ENCODE peak calls at places on chromosome 4, in ten cellular contexts. One of them, this sample, is unnamed.

GRCh38 chr4:5357863-5358262 is 306.6 kb downstream of the STK32B start:
- DNase-seq in mucosa of gallbladder: no peak
- DNase-seq in activated T-cell treated with anti-CD3 and anti-CD28 coated beads for 48 hours: no peak
- DNase-seq in anterior cingulate cortex: no peak
- DNase-seq in adipocyte: no peak
- DNase-seq in NCI-H1694: no peak
- DNase-seq in cortex of kidney: no peak
- DNase-seq in activated CD4-positive, alpha-beta T cell treated with anti-CD3 and anti-CD28 coated beads, Interleukin-2, amount 10 ng/mL, durations not matched to agents 7 days and 5 days: no peak
- DNase-seq in WERI-Rb-1: no peak
- DNase-seq in mesendoderm: no peak
- DNase-seq in this sample: no peak

GRCh38 chr4:159047478-159048165 is 55.3 kb upstream of the RAPGEF2 start:
- DNase-seq in mucosa of gallbladder: no peak
- DNase-seq in activated T-cell treated with anti-CD3 and anti-CD28 coated beads for 48 hours: no peak
- DNase-seq in anterior cingulate cortex: no peak
- DNase-seq in adipocyte: peak; percentile 11
- DNase-seq in NCI-H1694: no peak
- DNase-seq in cortex of kidney: no peak
- DNase-seq in activated CD4-positive, alpha-beta T cell treated with anti-CD3 and anti-CD28 coated beads, Interleukin-2, amount 10 ng/mL, durations not matched to agents 7 days and 5 days: peak; percentile 16
- DNase-seq in WERI-Rb-1: no peak
- DNase-seq in mesendoderm: peak; percentile 29
- DNase-seq in this sample: no peak

GRCh38 chr4:169307581-169307980 is 36.8 kb upstream of the SH3RF1 start:
- DNase-seq in mucosa of gallbladder: no peak
- DNase-seq in activated T-cell treated with anti-CD3 and anti-CD28 coated beads for 48 hours: no peak
- DNase-seq in anterior cingulate cortex: no peak
- DNase-seq in adipocyte: no peak
- DNase-seq in NCI-H1694: no peak
- DNase-seq in cortex of kidney: no peak
- DNase-seq in activated CD4-positive, alpha-beta T cell treated with anti-CD3 and anti-CD28 coated beads, Interleukin-2, amount 10 ng/mL, durations not matched to agents 7 days and 5 days: no peak
- DNase-seq in WERI-Rb-1: no peak
- DNase-seq in mesendoderm: peak; percentile 19
- DNase-seq in this sample: no peak

GRCh38 chr4:108157655-108158054 is 11.1 kb downstream of the LEF1 start:
- DNase-seq in mucosa of gallbladder: no peak
- DNase-seq in activated T-cell treated with anti-CD3 and anti-CD28 coated beads for 48 hours: no peak
- DNase-seq in anterior cingulate cortex: no peak
- DNase-seq in adipocyte: no peak
- DNase-seq in NCI-H1694: no peak
- DNase-seq in cortex of kidney: no peak
- DNase-seq in activated CD4-positive, alpha-beta T cell treated with anti-CD3 and anti-CD28 coated beads, Interleukin-2, amount 10 ng/mL, durations not matched to agents 7 days and 5 days: no peak
- DNase-seq in WERI-Rb-1: no peak
- DNase-seq in mesendoderm: no peak
- DNase-seq in this sample: no peak

GRCh38 chr4:45467157-45467556 is 656.7 kb downstream of the GABRG1 start:
- DNase-seq in mucosa of gallbladder: no peak
- DNase-seq in activated T-cell treated with anti-CD3 and anti-CD28 coated beads for 48 hours: no peak
- DNase-seq in anterior cingulate cortex: no peak
- DNase-seq in adipocyte: no peak
- DNase-seq in NCI-H1694: no peak
- DNase-seq in cortex of kidney: no peak
- DNase-seq in activated CD4-positive, alpha-beta T cell treated with anti-CD3 and anti-CD28 coated beads, Interleukin-2, amount 10 ng/mL, durations not matched to agents 7 days and 5 days: no peak
- DNase-seq in WERI-Rb-1: no peak
- DNase-seq in mesendoderm: no peak
- DNase-seq in this sample: no peak

GRCh38 chr4:150570862-150571261 is 11.1 kb upstream of the MAB21L2 start:
- DNase-seq in mucosa of gallbladder: no peak
- DNase-seq in activated T-cell treated with anti-CD3 and anti-CD28 coated beads for 48 hours: no peak
- DNase-seq in anterior cingulate cortex: no peak
- DNase-seq in adipocyte: no peak
- DNase-seq in NCI-H1694: peak; percentile 36
- DNase-seq in cortex of kidney: no peak
- DNase-seq in activated CD4-positive, alpha-beta T cell treated with anti-CD3 and anti-CD28 coated beads, Interleukin-2, amount 10 ng/mL, durations not matched to agents 7 days and 5 days: no peak
- DNase-seq in WERI-Rb-1: no peak
- DNase-seq in mesendoderm: no peak
- DNase-seq in this sample: no peak

GRCh38 chr4:26298198-26298950 is 22.4 kb upstream of the RBPJ start:
- DNase-seq in mucosa of gallbladder: no peak
- DNase-seq in activated T-cell treated with anti-CD3 and anti-CD28 coated beads for 48 hours: no peak
- DNase-seq in anterior cingulate cortex: no peak
- DNase-seq in adipocyte: peak; percentile 89
- DNase-seq in NCI-H1694: no peak
- DNase-seq in cortex of kidney: no peak
- DNase-seq in activated CD4-positive, alpha-beta T cell treated with anti-CD3 and anti-CD28 coated beads, Interleukin-2, amount 10 ng/mL, durations not matched to agents 7 days and 5 days: no peak
- DNase-seq in WERI-Rb-1: no peak
- DNase-seq in mesendoderm: peak; percentile 26
- DNase-seq in this sample: no peak

GRCh38 chr4:8362483-8362882 is 78.0 kb downstream of the ACOX3 start:
- DNase-seq in mucosa of gallbladder: no peak
- DNase-seq in activated T-cell treated with anti-CD3 and anti-CD28 coated beads for 48 hours: no peak
- DNase-seq in anterior cingulate cortex: no peak
- DNase-seq in adipocyte: peak; percentile 12
- DNase-seq in NCI-H1694: no peak
- DNase-seq in cortex of kidney: no peak
- DNase-seq in activated CD4-positive, alpha-beta T cell treated with anti-CD3 and anti-CD28 coated beads, Interleukin-2, amount 10 ng/mL, durations not matched to agents 7 days and 5 days: no peak
- DNase-seq in WERI-Rb-1: no peak
- DNase-seq in mesendoderm: peak; percentile 32
- DNase-seq in this sample: no peak

GRCh38 chr4:163548481-163549243 is 54.2 kb downstream of the TMA16 start:
- DNase-seq in mucosa of gallbladder: peak; percentile 20
- DNase-seq in activated T-cell treated with anti-CD3 and anti-CD28 coated beads for 48 hours: no peak
- DNase-seq in anterior cingulate cortex: no peak
- DNase-seq in adipocyte: peak; percentile 82
- DNase-seq in NCI-H1694: peak; percentile 36
- DNase-seq in cortex of kidney: no peak
- DNase-seq in activated CD4-positive, alpha-beta T cell treated with anti-CD3 and anti-CD28 coated beads, Interleukin-2, amount 10 ng/mL, durations not matched to agents 7 days and 5 days: peak; percentile 55
- DNase-seq in WERI-Rb-1: no peak
- DNase-seq in mesendoderm: peak; percentile 47
- DNase-seq in this sample: no peak

GRCh38 chr4:55768291-55768690 is 51.3 kb upstream of the EXOC1L start:
- DNase-seq in mucosa of gallbladder: no peak
- DNase-seq in activated T-cell treated with anti-CD3 and anti-CD28 coated beads for 48 hours: no peak
- DNase-seq in anterior cingulate cortex: no peak
- DNase-seq in adipocyte: peak; percentile 78
- DNase-seq in NCI-H1694: no peak
- DNase-seq in cortex of kidney: no peak
- DNase-seq in activated CD4-positive, alpha-beta T cell treated with anti-CD3 and anti-CD28 coated beads, Interleukin-2, amount 10 ng/mL, durations not matched to agents 7 days and 5 days: no peak
- DNase-seq in WERI-Rb-1: no peak
- DNase-seq in mesendoderm: peak; percentile 95
- DNase-seq in this sample: no peak

GRCh38 chr4:183838987-183839712 is 66.0 kb upstream of the STOX2 start:
- DNase-seq in mucosa of gallbladder: peak; percentile 20
- DNase-seq in activated T-cell treated with anti-CD3 and anti-CD28 coated beads for 48 hours: no peak
- DNase-seq in anterior cingulate cortex: peak; percentile 5
- DNase-seq in adipocyte: peak; percentile 6
- DNase-seq in NCI-H1694: peak; percentile 31
- DNase-seq in cortex of kidney: no peak
- DNase-seq in activated CD4-positive, alpha-beta T cell treated with anti-CD3 and anti-CD28 coated beads, Interleukin-2, amount 10 ng/mL, durations not matched to agents 7 days and 5 days: no peak
- DNase-seq in WERI-Rb-1: peak; percentile 40
- DNase-seq in mesendoderm: peak; percentile 70
- DNase-seq in this sample: no peak

GRCh38 chr4:5133201-5133600 is 81.9 kb downstream of the STK32B start:
- DNase-seq in mucosa of gallbladder: no peak
- DNase-seq in activated T-cell treated with anti-CD3 and anti-CD28 coated beads for 48 hours: no peak
- DNase-seq in anterior cingulate cortex: no peak
- DNase-seq in adipocyte: no peak
- DNase-seq in NCI-H1694: no peak
- DNase-seq in cortex of kidney: no peak
- DNase-seq in activated CD4-positive, alpha-beta T cell treated with anti-CD3 and anti-CD28 coated beads, Interleukin-2, amount 10 ng/mL, durations not matched to agents 7 days and 5 days: no peak
- DNase-seq in WERI-Rb-1: no peak
- DNase-seq in mesendoderm: no peak
- DNase-seq in this sample: no peak

GRCh38 chr4:145937021-145937861 is 1.4 kb downstream of the ZNF827 start:
- DNase-seq in mucosa of gallbladder: peak; percentile 64
- DNase-seq in activated T-cell treated with anti-CD3 and anti-CD28 coated beads for 48 hours: peak; percentile 46
- DNase-seq in anterior cingulate cortex: peak; percentile 78
- DNase-seq in adipocyte: peak; percentile 76
- DNase-seq in NCI-H1694: no peak
- DNase-seq in cortex of kidney: peak; percentile 11
- DNase-seq in activated CD4-positive, alpha-beta T cell treated with anti-CD3 and anti-CD28 coated beads, Interleukin-2, amount 10 ng/mL, durations not matched to agents 7 days and 5 days: peak; percentile 42
- DNase-seq in WERI-Rb-1: peak; percentile 88
- DNase-seq in mesendoderm: peak; percentile 83
- DNase-seq in this sample: peak; percentile 78

GRCh38 chr4:24763631-24764302 is 31.6 kb upstream of the SOD3 start:
- DNase-seq in mucosa of gallbladder: no peak
- DNase-seq in activated T-cell treated with anti-CD3 and anti-CD28 coated beads for 48 hours: no peak
- DNase-seq in anterior cingulate cortex: peak; percentile 2
- DNase-seq in adipocyte: peak; percentile 79
- DNase-seq in NCI-H1694: peak; percentile 3
- DNase-seq in cortex of kidney: no peak
- DNase-seq in activated CD4-positive, alpha-beta T cell treated with anti-CD3 and anti-CD28 coated beads, Interleukin-2, amount 10 ng/mL, durations not matched to agents 7 days and 5 days: no peak
- DNase-seq in WERI-Rb-1: peak; percentile 76
- DNase-seq in mesendoderm: no peak
- DNase-seq in this sample: no peak

GRCh38 chr4:88144866-88145300 is 13.6 kb downstream of the ABCG2 start:
- DNase-seq in mucosa of gallbladder: no peak
- DNase-seq in activated T-cell treated with anti-CD3 and anti-CD28 coated beads for 48 hours: no peak
- DNase-seq in anterior cingulate cortex: no peak
- DNase-seq in adipocyte: no peak
- DNase-seq in NCI-H1694: no peak
- DNase-seq in cortex of kidney: no peak
- DNase-seq in activated CD4-positive, alpha-beta T cell treated with anti-CD3 and anti-CD28 coated beads, Interleukin-2, amount 10 ng/mL, durations not matched to agents 7 days and 5 days: no peak
- DNase-seq in WERI-Rb-1: no peak
- DNase-seq in mesendoderm: peak; percentile 52
- DNase-seq in this sample: no peak

GRCh38 chr4:38049545-38050170 is 89.5 kb downstream of the PTTG2 start:
- DNase-seq in mucosa of gallbladder: no peak
- DNase-seq in activated T-cell treated with anti-CD3 and anti-CD28 coated beads for 48 hours: no peak
- DNase-seq in anterior cingulate cortex: no peak
- DNase-seq in adipocyte: no peak
- DNase-seq in NCI-H1694: no peak
- DNase-seq in cortex of kidney: no peak
- DNase-seq in activated CD4-positive, alpha-beta T cell treated with anti-CD3 and anti-CD28 coated beads, Interleukin-2, amount 10 ng/mL, durations not matched to agents 7 days and 5 days: no peak
- DNase-seq in WERI-Rb-1: no peak
- DNase-seq in mesendoderm: peak; percentile 20
- DNase-seq in this sample: no peak

GRCh38 chr4:82422616-82423015 is 7.6 kb downstream of the HNRNPDL start:
- DNase-seq in mucosa of gallbladder: no peak
- DNase-seq in activated T-cell treated with anti-CD3 and anti-CD28 coated beads for 48 hours: no peak
- DNase-seq in anterior cingulate cortex: no peak
- DNase-seq in adipocyte: no peak
- DNase-seq in NCI-H1694: no peak
- DNase-seq in cortex of kidney: no peak
- DNase-seq in activated CD4-positive, alpha-beta T cell treated with anti-CD3 and anti-CD28 coated beads, Interleukin-2, amount 10 ng/mL, durations not matched to agents 7 days and 5 days: no peak
- DNase-seq in WERI-Rb-1: no peak
- DNase-seq in mesendoderm: no peak
- DNase-seq in this sample: no peak

GRCh38 chr4:186699298-186699697 is 24.4 kb downstream of the FAT1 start:
- DNase-seq in mucosa of gallbladder: peak; percentile 49
- DNase-seq in activated T-cell treated with anti-CD3 and anti-CD28 coated beads for 48 hours: no peak
- DNase-seq in anterior cingulate cortex: no peak
- DNase-seq in adipocyte: no peak
- DNase-seq in NCI-H1694: no peak
- DNase-seq in cortex of kidney: no peak
- DNase-seq in activated CD4-positive, alpha-beta T cell treated with anti-CD3 and anti-CD28 coated beads, Interleukin-2, amount 10 ng/mL, durations not matched to agents 7 days and 5 days: no peak
- DNase-seq in WERI-Rb-1: no peak
- DNase-seq in mesendoderm: peak; percentile 31
- DNase-seq in this sample: no peak

GRCh38 chr4:55312491-55313101 is 33.4 kb upstream of the SRD5A3 start:
- DNase-seq in mucosa of gallbladder: peak; percentile 38
- DNase-seq in activated T-cell treated with anti-CD3 and anti-CD28 coated beads for 48 hours: no peak
- DNase-seq in anterior cingulate cortex: no peak
- DNase-seq in adipocyte: peak; percentile 74
- DNase-seq in NCI-H1694: no peak
- DNase-seq in cortex of kidney: no peak
- DNase-seq in activated CD4-positive, alpha-beta T cell treated with anti-CD3 and anti-CD28 coated beads, Interleukin-2, amount 10 ng/mL, durations not matched to agents 7 days and 5 days: peak; percentile 38
- DNase-seq in WERI-Rb-1: peak; percentile 16
- DNase-seq in mesendoderm: peak; percentile 72
- DNase-seq in this sample: peak; percentile 68